ENCODE peak calls at places on chromosomes 2 and 18, in ten cellular contexts. One of them, this sample, is unnamed.

GRCh38 chr2:215888680-215889079 is 124.7 kb downstream of the MREG start:
- DNase-seq in activated CD4-positive, alpha-beta T cell treated with anti-CD3 and anti-CD28 coated beads, Interleukin-2, amount 50 U/mL, for 24 hours: no peak
- DNase-seq in NB4: no peak
- DNase-seq in H9: no peak
- DNase-seq in fibroblast of villous mesenchyme: peak
- DNase-seq in NCI-H1092 treated with DMSO at 0.1 percent for 48 hours: no peak
- DNase-seq in HFF-Myc: no peak
- DNase-seq in Right ventricle myocardium superior: no peak
- DNase-seq in coronary artery: no peak
- DNase-seq in memory B cell: no peak
- DNase-seq in this sample: no peak

GRCh38 chr2:30235008-30235655 is 3.8 kb downstream of the LBH start:
- DNase-seq in activated CD4-positive, alpha-beta T cell treated with anti-CD3 and anti-CD28 coated beads, Interleukin-2, amount 50 U/mL, for 24 hours: no peak
- DNase-seq in NB4: no peak
- DNase-seq in H9: no peak
- DNase-seq in fibroblast of villous mesenchyme: no peak
- DNase-seq in NCI-H1092 treated with DMSO at 0.1 percent for 48 hours: no peak
- DNase-seq in HFF-Myc: no peak
- DNase-seq in Right ventricle myocardium superior: no peak
- DNase-seq in coronary artery: peak
- DNase-seq in memory B cell: no peak
- DNase-seq in this sample: no peak

GRCh38 chr18:8478166-8478967 is 130.9 kb upstream of the RAB12 start:
- DNase-seq in activated CD4-positive, alpha-beta T cell treated with anti-CD3 and anti-CD28 coated beads, Interleukin-2, amount 50 U/mL, for 24 hours: peak
- DNase-seq in NB4: peak
- DNase-seq in H9: peak
- DNase-seq in fibroblast of villous mesenchyme: peak
- DNase-seq in NCI-H1092 treated with DMSO at 0.1 percent for 48 hours: peak
- DNase-seq in HFF-Myc: peak
- DNase-seq in Right ventricle myocardium superior: peak
- DNase-seq in coronary artery: no peak
- DNase-seq in memory B cell: peak
- DNase-seq in this sample: peak

GRCh38 chr2:31987454-31987853 is 23.4 kb downstream of the MEMO1 start:
- DNase-seq in activated CD4-positive, alpha-beta T cell treated with anti-CD3 and anti-CD28 coated beads, Interleukin-2, amount 50 U/mL, for 24 hours: no peak
- DNase-seq in NB4: peak
- DNase-seq in H9: no peak
- DNase-seq in fibroblast of villous mesenchyme: peak
- DNase-seq in NCI-H1092 treated with DMSO at 0.1 percent for 48 hours: no peak
- DNase-seq in HFF-Myc: no peak
- DNase-seq in Right ventricle myocardium superior: no peak
- DNase-seq in coronary artery: no peak
- DNase-seq in memory B cell: no peak
- DNase-seq in this sample: no peak

GRCh38 chr2:238905721-238906120 is 57.8 kb downstream of the TWIST2 start:
- DNase-seq in activated CD4-positive, alpha-beta T cell treated with anti-CD3 and anti-CD28 coated beads, Interleukin-2, amount 50 U/mL, for 24 hours: no peak
- DNase-seq in NB4: no peak
- DNase-seq in H9: no peak
- DNase-seq in fibroblast of villous mesenchyme: no peak
- DNase-seq in NCI-H1092 treated with DMSO at 0.1 percent for 48 hours: no peak
- DNase-seq in HFF-Myc: no peak
- DNase-seq in Right ventricle myocardium superior: no peak
- DNase-seq in coronary artery: no peak
- DNase-seq in memory B cell: no peak
- DNase-seq in this sample: no peak

GRCh38 chr18:22728481-22729105 is 204.5 kb upstream of the RBBP8 start:
- DNase-seq in activated CD4-positive, alpha-beta T cell treated with anti-CD3 and anti-CD28 coated beads, Interleukin-2, amount 50 U/mL, for 24 hours: no peak
- DNase-seq in NB4: no peak
- DNase-seq in H9: no peak
- DNase-seq in fibroblast of villous mesenchyme: no peak
- DNase-seq in NCI-H1092 treated with DMSO at 0.1 percent for 48 hours: no peak
- DNase-seq in HFF-Myc: no peak
- DNase-seq in Right ventricle myocardium superior: no peak
- DNase-seq in coronary artery: no peak
- DNase-seq in memory B cell: no peak
- DNase-seq in this sample: no peak

GRCh38 chr2:239747274-239747673 is 277.9 kb downstream of the NDUFA10 start:
- DNase-seq in activated CD4-positive, alpha-beta T cell treated with anti-CD3 and anti-CD28 coated beads, Interleukin-2, amount 50 U/mL, for 24 hours: no peak
- DNase-seq in NB4: peak
- DNase-seq in H9: no peak
- DNase-seq in fibroblast of villous mesenchyme: no peak
- DNase-seq in NCI-H1092 treated with DMSO at 0.1 percent for 48 hours: no peak
- DNase-seq in HFF-Myc: no peak
- DNase-seq in Right ventricle myocardium superior: peak
- DNase-seq in coronary artery: no peak
- DNase-seq in memory B cell: no peak
- DNase-seq in this sample: no peak

GRCh38 chr2:238169021-238169707 is 10.4 kb downstream of the ERFE start:
- DNase-seq in activated CD4-positive, alpha-beta T cell treated with anti-CD3 and anti-CD28 coated beads, Interleukin-2, amount 50 U/mL, for 24 hours: no peak
- DNase-seq in NB4: peak
- DNase-seq in H9: no peak
- DNase-seq in fibroblast of villous mesenchyme: peak
- DNase-seq in NCI-H1092 treated with DMSO at 0.1 percent for 48 hours: no peak
- DNase-seq in HFF-Myc: peak
- DNase-seq in Right ventricle myocardium superior: no peak
- DNase-seq in coronary artery: peak
- DNase-seq in memory B cell: no peak
- DNase-seq in this sample: no peak

GRCh38 chr18:3898866-3899613 is 449.1 kb downstream of the TGIF1 start:
- DNase-seq in activated CD4-positive, alpha-beta T cell treated with anti-CD3 and anti-CD28 coated beads, Interleukin-2, amount 50 U/mL, for 24 hours: no peak
- DNase-seq in NB4: no peak
- DNase-seq in H9: no peak
- DNase-seq in fibroblast of villous mesenchyme: no peak
- DNase-seq in NCI-H1092 treated with DMSO at 0.1 percent for 48 hours: no peak
- DNase-seq in HFF-Myc: no peak
- DNase-seq in Right ventricle myocardium superior: no peak
- DNase-seq in coronary artery: no peak
- DNase-seq in memory B cell: no peak
- DNase-seq in this sample: no peak

GRCh38 chr18:23380001-23380550 is 73.0 kb upstream of the RIOK3 start:
- DNase-seq in activated CD4-positive, alpha-beta T cell treated with anti-CD3 and anti-CD28 coated beads, Interleukin-2, amount 50 U/mL, for 24 hours: no peak
- DNase-seq in NB4: no peak
- DNase-seq in H9: no peak
- DNase-seq in fibroblast of villous mesenchyme: peak
- DNase-seq in NCI-H1092 treated with DMSO at 0.1 percent for 48 hours: no peak
- DNase-seq in HFF-Myc: no peak
- DNase-seq in Right ventricle myocardium superior: no peak
- DNase-seq in coronary artery: no peak
- DNase-seq in memory B cell: no peak
- DNase-seq in this sample: no peak

GRCh38 chr2:233311241-233311926 is 3.8 kb downstream of the SAG start:
- DNase-seq in activated CD4-positive, alpha-beta T cell treated with anti-CD3 and anti-CD28 coated beads, Interleukin-2, amount 50 U/mL, for 24 hours: no peak
- DNase-seq in NB4: no peak
- DNase-seq in H9: no peak
- DNase-seq in fibroblast of villous mesenchyme: no peak
- DNase-seq in NCI-H1092 treated with DMSO at 0.1 percent for 48 hours: no peak
- DNase-seq in HFF-Myc: no peak
- DNase-seq in Right ventricle myocardium superior: no peak
- DNase-seq in coronary artery: no peak
- DNase-seq in memory B cell: no peak
- DNase-seq in this sample: no peak

GRCh38 chr2:9406529-9407362 is 16.6 kb downstream of the ITGB1BP1 start:
- DNase-seq in activated CD4-positive, alpha-beta T cell treated with anti-CD3 and anti-CD28 coated beads, Interleukin-2, amount 50 U/mL, for 24 hours: no peak
- DNase-seq in NB4: no peak
- DNase-seq in H9: no peak
- DNase-seq in fibroblast of villous mesenchyme: no peak
- DNase-seq in NCI-H1092 treated with DMSO at 0.1 percent for 48 hours: no peak
- DNase-seq in HFF-Myc: no peak
- DNase-seq in Right ventricle myocardium superior: no peak
- DNase-seq in coronary artery: no peak
- DNase-seq in memory B cell: no peak
- DNase-seq in this sample: no peak

GRCh38 chr2:26917135-26917836 is 53.2 kb upstream of the MAPRE3 start:
- DNase-seq in activated CD4-positive, alpha-beta T cell treated with anti-CD3 and anti-CD28 coated beads, Interleukin-2, amount 50 U/mL, for 24 hours: no peak
- DNase-seq in NB4: no peak
- DNase-seq in H9: no peak
- DNase-seq in fibroblast of villous mesenchyme: no peak
- DNase-seq in NCI-H1092 treated with DMSO at 0.1 percent for 48 hours: no peak
- DNase-seq in HFF-Myc: no peak
- DNase-seq in Right ventricle myocardium superior: no peak
- DNase-seq in coronary artery: no peak
- DNase-seq in memory B cell: no peak
- DNase-seq in this sample: peak

GRCh38 chr2:70068119-70068518 is 19.2 kb upstream of the PCBP1 start:
- DNase-seq in activated CD4-positive, alpha-beta T cell treated with anti-CD3 and anti-CD28 coated beads, Interleukin-2, amount 50 U/mL, for 24 hours: no peak
- DNase-seq in NB4: no peak
- DNase-seq in H9: no peak
- DNase-seq in fibroblast of villous mesenchyme: no peak
- DNase-seq in NCI-H1092 treated with DMSO at 0.1 percent for 48 hours: no peak
- DNase-seq in HFF-Myc: no peak
- DNase-seq in Right ventricle myocardium superior: no peak
- DNase-seq in coronary artery: no peak
- DNase-seq in memory B cell: no peak
- DNase-seq in this sample: no peak

GRCh38 chr2:10599921-10600320 is 89.9 kb downstream of the NOL10 start:
- DNase-seq in activated CD4-positive, alpha-beta T cell treated with anti-CD3 and anti-CD28 coated beads, Interleukin-2, amount 50 U/mL, for 24 hours: no peak
- DNase-seq in NB4: no peak
- DNase-seq in H9: no peak
- DNase-seq in fibroblast of villous mesenchyme: no peak
- DNase-seq in NCI-H1092 treated with DMSO at 0.1 percent for 48 hours: no peak
- DNase-seq in HFF-Myc: no peak
- DNase-seq in Right ventricle myocardium superior: no peak
- DNase-seq in coronary artery: no peak
- DNase-seq in memory B cell: no peak
- DNase-seq in this sample: no peak

GRCh38 chr2:118202707-118203303 is 114.5 kb downstream of the INSIG2 start:
- DNase-seq in activated CD4-positive, alpha-beta T cell treated with anti-CD3 and anti-CD28 coated beads, Interleukin-2, amount 50 U/mL, for 24 hours: no peak
- DNase-seq in NB4: peak
- DNase-seq in H9: peak
- DNase-seq in fibroblast of villous mesenchyme: peak
- DNase-seq in NCI-H1092 treated with DMSO at 0.1 percent for 48 hours: peak
- DNase-seq in HFF-Myc: no peak
- DNase-seq in Right ventricle myocardium superior: peak
- DNase-seq in coronary artery: no peak
- DNase-seq in memory B cell: peak
- DNase-seq in this sample: no peak

GRCh38 chr2:162686336-162686735 is 152.2 kb downstream of the KCNH7 start:
- DNase-seq in activated CD4-positive, alpha-beta T cell treated with anti-CD3 and anti-CD28 coated beads, Interleukin-2, amount 50 U/mL, for 24 hours: no peak
- DNase-seq in NB4: no peak
- DNase-seq in H9: no peak
- DNase-seq in fibroblast of villous mesenchyme: no peak
- DNase-seq in NCI-H1092 treated with DMSO at 0.1 percent for 48 hours: no peak
- DNase-seq in HFF-Myc: no peak
- DNase-seq in Right ventricle myocardium superior: no peak
- DNase-seq in coronary artery: no peak
- DNase-seq in memory B cell: no peak
- DNase-seq in this sample: no peak

GRCh38 chr2:36889782-36890181 is 76.6 kb downstream of the STRN start:
- DNase-seq in activated CD4-positive, alpha-beta T cell treated with anti-CD3 and anti-CD28 coated beads, Interleukin-2, amount 50 U/mL, for 24 hours: no peak
- DNase-seq in NB4: peak
- DNase-seq in H9: no peak
- DNase-seq in fibroblast of villous mesenchyme: peak
- DNase-seq in NCI-H1092 treated with DMSO at 0.1 percent for 48 hours: no peak
- DNase-seq in HFF-Myc: peak
- DNase-seq in Right ventricle myocardium superior: no peak
- DNase-seq in coronary artery: no peak
- DNase-seq in memory B cell: no peak
- DNase-seq in this sample: no peak

GRCh38 chr2:6372317-6372903 is 493.3 kb downstream of the CMPK2 start:
- DNase-seq in activated CD4-positive, alpha-beta T cell treated with anti-CD3 and anti-CD28 coated beads, Interleukin-2, amount 50 U/mL, for 24 hours: no peak
- DNase-seq in NB4: no peak
- DNase-seq in H9: no peak
- DNase-seq in fibroblast of villous mesenchyme: peak
- DNase-seq in NCI-H1092 treated with DMSO at 0.1 percent for 48 hours: no peak
- DNase-seq in HFF-Myc: no peak
- DNase-seq in Right ventricle myocardium superior: no peak
- DNase-seq in coronary artery: no peak
- DNase-seq in memory B cell: no peak
- DNase-seq in this sample: no peak

GRCh38 chr2:34815052-34815741 is 1216.1 kb upstream of the FAM98A start:
- DNase-seq in activated CD4-positive, alpha-beta T cell treated with anti-CD3 and anti-CD28 coated beads, Interleukin-2, amount 50 U/mL, for 24 hours: no peak
- DNase-seq in NB4: no peak
- DNase-seq in H9: no peak
- DNase-seq in fibroblast of villous mesenchyme: no peak
- DNase-seq in NCI-H1092 treated with DMSO at 0.1 percent for 48 hours: no peak
- DNase-seq in HFF-Myc: no peak
- DNase-seq in Right ventricle myocardium superior: no peak
- DNase-seq in coronary artery: no peak
- DNase-seq in memory B cell: no peak
- DNase-seq in this sample: no peak

GRCh38 chr18:79797518-79798345 is at the start of gene KCNG2:
- DNase-seq in activated CD4-positive, alpha-beta T cell treated with anti-CD3 and anti-CD28 coated beads, Interleukin-2, amount 50 U/mL, for 24 hours: no peak
- DNase-seq in NB4: peak
- DNase-seq in H9: peak
- DNase-seq in fibroblast of villous mesenchyme: no peak
- DNase-seq in NCI-H1092 treated with DMSO at 0.1 percent for 48 hours: peak
- DNase-seq in HFF-Myc: no peak
- DNase-seq in Right ventricle myocardium superior: no peak
- DNase-seq in coronary artery: no peak
- DNase-seq in memory B cell: no peak
- DNase-seq in this sample: peak

GRCh38 chr2:85539361-85540130 is 578 bp downstream of the MAT2A start:
- DNase-seq in activated CD4-positive, alpha-beta T cell treated with anti-CD3 and anti-CD28 coated beads, Interleukin-2, amount 50 U/mL, for 24 hours: peak
- DNase-seq in NB4: peak
- DNase-seq in H9: peak
- DNase-seq in fibroblast of villous mesenchyme: peak
- DNase-seq in NCI-H1092 treated with DMSO at 0.1 percent for 48 hours: peak
- DNase-seq in HFF-Myc: no peak
- DNase-seq in Right ventricle myocardium superior: peak
- DNase-seq in coronary artery: peak
- DNase-seq in memory B cell: peak
- DNase-seq in this sample: peak

GRCh38 chr18:47969851-47970250 is 39.4 kb upstream of the SMAD2 start:
- DNase-seq in activated CD4-positive, alpha-beta T cell treated with anti-CD3 and anti-CD28 coated beads, Interleukin-2, amount 50 U/mL, for 24 hours: no peak
- DNase-seq in NB4: peak
- DNase-seq in H9: no peak
- DNase-seq in fibroblast of villous mesenchyme: peak
- DNase-seq in NCI-H1092 treated with DMSO at 0.1 percent for 48 hours: no peak
- DNase-seq in HFF-Myc: no peak
- DNase-seq in Right ventricle myocardium superior: no peak
- DNase-seq in coronary artery: no peak
- DNase-seq in memory B cell: no peak
- DNase-seq in this sample: no peak

GRCh38 chr2:148876589-148877402 is 1.8 kb downstream of the KIF5C start:
- DNase-seq in activated CD4-positive, alpha-beta T cell treated with anti-CD3 and anti-CD28 coated beads, Interleukin-2, amount 50 U/mL, for 24 hours: no peak
- DNase-seq in NB4: no peak
- DNase-seq in H9: peak
- DNase-seq in fibroblast of villous mesenchyme: no peak
- DNase-seq in NCI-H1092 treated with DMSO at 0.1 percent for 48 hours: peak
- DNase-seq in HFF-Myc: no peak
- DNase-seq in Right ventricle myocardium superior: peak
- DNase-seq in coronary artery: no peak
- DNase-seq in memory B cell: no peak
- DNase-seq in this sample: no peak

GRCh38 chr2:227082286-227082685 is 81.7 kb downstream of the COL4A4 start:
- DNase-seq in activated CD4-positive, alpha-beta T cell treated with anti-CD3 and anti-CD28 coated beads, Interleukin-2, amount 50 U/mL, for 24 hours: no peak
- DNase-seq in NB4: no peak
- DNase-seq in H9: no peak
- DNase-seq in fibroblast of villous mesenchyme: no peak
- DNase-seq in NCI-H1092 treated with DMSO at 0.1 percent for 48 hours: no peak
- DNase-seq in HFF-Myc: no peak
- DNase-seq in Right ventricle myocardium superior: no peak
- DNase-seq in coronary artery: no peak
- DNase-seq in memory B cell: no peak
- DNase-seq in this sample: no peak

GRCh38 chr2:68839260-68839833 is 31.9 kb downstream of the BMP10 start:
- DNase-seq in activated CD4-positive, alpha-beta T cell treated with anti-CD3 and anti-CD28 coated beads, Interleukin-2, amount 50 U/mL, for 24 hours: no peak
- DNase-seq in NB4: peak
- DNase-seq in H9: no peak
- DNase-seq in fibroblast of villous mesenchyme: no peak
- DNase-seq in NCI-H1092 treated with DMSO at 0.1 percent for 48 hours: no peak
- DNase-seq in HFF-Myc: no peak
- DNase-seq in Right ventricle myocardium superior: no peak
- DNase-seq in coronary artery: no peak
- DNase-seq in memory B cell: no peak
- DNase-seq in this sample: no peak

GRCh38 chr2:128557069-128557468 is 238.4 kb upstream of the HS6ST1 start:
- DNase-seq in activated CD4-positive, alpha-beta T cell treated with anti-CD3 and anti-CD28 coated beads, Interleukin-2, amount 50 U/mL, for 24 hours: no peak
- DNase-seq in NB4: no peak
- DNase-seq in H9: no peak
- DNase-seq in fibroblast of villous mesenchyme: no peak
- DNase-seq in NCI-H1092 treated with DMSO at 0.1 percent for 48 hours: no peak
- DNase-seq in HFF-Myc: no peak
- DNase-seq in Right ventricle myocardium superior: no peak
- DNase-seq in coronary artery: no peak
- DNase-seq in memory B cell: no peak
- DNase-seq in this sample: no peak

GRCh38 chr2:180555391-180555965 is 424.9 kb upstream of the UBE2E3 start:
- DNase-seq in activated CD4-positive, alpha-beta T cell treated with anti-CD3 and anti-CD28 coated beads, Interleukin-2, amount 50 U/mL, for 24 hours: no peak
- DNase-seq in NB4: no peak
- DNase-seq in H9: no peak
- DNase-seq in fibroblast of villous mesenchyme: no peak
- DNase-seq in NCI-H1092 treated with DMSO at 0.1 percent for 48 hours: no peak
- DNase-seq in HFF-Myc: no peak
- DNase-seq in Right ventricle myocardium superior: no peak
- DNase-seq in coronary artery: no peak
- DNase-seq in memory B cell: no peak
- DNase-seq in this sample: no peak